ENCODE peak calls at places on chromosomes 1 and 21, in five cellular contexts. C is GM20000; Y is bronchial epithelial cell; G is CD4-positive, alpha-beta T cell; H is fibroblast of pulmonary artery. M is an unnamed sample.

GRCh38 chr1:13813398-13814012 is 113.5 kb downstream of the PRDM2 start:
- DNase-seq in C (peak; percentile 73), Y (no peak), H (peak; percentile 32), G (peak; percentile 53), M (no peak)

GRCh38 chr1:60895167-60896124 is 186.9 kb upstream of the NFIA start:
- DNase-seq in C (no peak), Y (no peak), H (peak; percentile 71), G (no peak), M (no peak)

GRCh38 chr1:30977105-30977504 is 68.5 kb upstream of the SDC3 start:
- DNase-seq in G (no peak), C (no peak), Y (peak; percentile 12), H (peak; percentile 22), M (no peak)

GRCh38 chr1:89878256-89878655 is 57.4 kb downstream of the LRRC8D start:
- DNase-seq in H (no peak), Y (no peak), C (no peak), G (no peak), M (no peak)

GRCh38 chr1:42927920-42928505 is 30.7 kb downstream of the SLC2A1 start:
- DNase-seq in C (no peak), G (no peak), Y (no peak), H (no peak), M (no peak)

GRCh38 chr1:225653463-225654276 is 747 bp upstream of the ENAH start:
- DNase-seq in H (peak; percentile 80), C (peak; percentile 30), G (no peak), Y (peak; percentile 58), M (peak; percentile 84)

GRCh38 chr21:40049959-40050290 is 182.7 kb downstream of the PCP4 start:
- DNase-seq in H (no peak), Y (no peak), C (no peak), G (no peak), M (no peak)

GRCh38 chr21:38831526-38832467 is 26.1 kb downstream of the ETS2 start:
- DNase-seq in Y (peak; percentile 100), H (peak; percentile 100), C (peak; percentile 66), G (no peak), M (peak; percentile 99)

GRCh38 chr1:66350001-66350547 is 183.9 kb upstream of the SGIP1 start:
- DNase-seq in Y (no peak), C (no peak), H (peak; percentile 52), G (peak; percentile 37), M (no peak)

GRCh38 chr1:247268390-247269045 is 12.6 kb downstream of the VN1R5 start:
- DNase-seq in H (peak; percentile 25), C (no peak), Y (no peak), G (no peak), M (no peak)

GRCh38 chr1:44423706-44424546 is 18.9 kb downstream of the RNF220 start:
- DNase-seq in G (no peak), C (peak; percentile 13), H (peak; percentile 86), Y (peak; percentile 89), M (peak; percentile 98)

GRCh38 chr1:3015269-3015635 is 6.0 kb upstream of the ACTRT2 start:
- DNase-seq in C (no peak), H (no peak), Y (no peak), G (no peak), M (no peak)

GRCh38 chr1:185015598-185015997 is 29.8 kb upstream of the RNF2 start:
- DNase-seq in C (no peak), Y (no peak), H (no peak), G (no peak), M (no peak)

GRCh38 chr21:38314534-38314933 is 57.7 kb downstream of the KCNJ15 start:
- DNase-seq in C (no peak), H (no peak), G (no peak), Y (no peak), M (no peak)

GRCh38 chr1:108027389-108027788 is 62.4 kb upstream of the VAV3 start:
- DNase-seq in H (no peak), G (no peak), C (no peak), Y (no peak), M (no peak)

GRCh38 chr1:67339623-67340343 is 32.1 kb downstream of the IL12RB2 start:
- DNase-seq in H (peak; percentile 56), G (no peak), Y (peak; percentile 92), C (no peak), M (peak; percentile 65)

GRCh38 chr1:23756676-23757075 is 13.4 kb downstream of the ELOA start:
- DNase-seq in G (no peak), H (peak; percentile 23), C (no peak), Y (no peak), M (peak; percentile 45)

GRCh38 chr1:181423301-181423918 is 59.9 kb upstream of the CACNA1E start:
- DNase-seq in C (peak; percentile 65), H (peak; percentile 47), Y (peak; percentile 77), G (peak; percentile 33), M (peak; percentile 79)

GRCh38 chr1:36703526-36704208 is 221.0 kb upstream of the CSF3R start:
- DNase-seq in H (peak; percentile 65), C (peak; percentile 81), Y (peak; percentile 30), G (peak; percentile 35), M (peak; percentile 69)

GRCh38 chr1:170067253-170067819 is 7.2 kb downstream of the KIFAP3 start:
- DNase-seq in H (peak; percentile 53), G (no peak), C (peak; percentile 1), Y (no peak), M (no peak)

GRCh38 chr1:116777831-116778830 is 23.9 kb downstream of the CD2 start:
- DNase-seq in H (peak; percentile 67), G (no peak), C (no peak), Y (peak; percentile 48), M (peak; percentile 43)

GRCh38 chr1:155220566-155220965 is 12.1 kb downstream of the MTX1 start:
- DNase-seq in C (no peak), Y (no peak), H (no peak), G (no peak), M (no peak)

GRCh38 chr21:34844033-34844923 is 175.5 kb downstream of the CLIC6 start:
- DNase-seq in H (peak; percentile 41), G (no peak), Y (peak; percentile 72), C (peak; percentile 64), M (peak; percentile 76)

GRCh38 chr1:117641536-117641935 is 35.7 kb downstream of the TENT5C start:
- DNase-seq in G (no peak), C (no peak), H (no peak), Y (no peak), M (no peak)

GRCh38 chr1:818611-819291 is 105.0 kb upstream of the SAMD11 start:
- DNase-seq in G (no peak), C (no peak), H (no peak), Y (no peak), M (no peak)

GRCh38 chr1:1290238-1290731 is 10.0 kb downstream of the SCNN1D start:
- DNase-seq in G (peak; percentile 62), H (peak; percentile 38), Y (no peak), C (peak; percentile 83), M (peak; percentile 59)

GRCh38 chr1:235411489-235412486 is 44.6 kb downstream of the TBCE start:
- DNase-seq in Y (no peak), G (no peak), H (no peak), C (no peak), M (peak; percentile 52)

GRCh38 chr21:34793471-34793870 is 124.7 kb downstream of the CLIC6 start:
- DNase-seq in Y (no peak), H (no peak), G (no peak), C (no peak), M (no peak)

GRCh38 chr1:203325004-203325417 is 19.7 kb downstream of the BTG2 start:
- DNase-seq in Y (no peak), H (no peak), C (peak; percentile 83), G (peak; percentile 54), M (no peak)

GRCh38 chr1:34478460-34479076 is 276.3 kb upstream of the GJB5 start:
- DNase-seq in H (no peak), Y (no peak), G (no peak), C (no peak), M (no peak)

GRCh38 chr1:239909894-239910293 is 181.8 kb upstream of the FMN2 start:
- DNase-seq in Y (peak; percentile 39), H (peak; percentile 4), G (no peak), C (no peak), M (peak; percentile 97)

DNA sequence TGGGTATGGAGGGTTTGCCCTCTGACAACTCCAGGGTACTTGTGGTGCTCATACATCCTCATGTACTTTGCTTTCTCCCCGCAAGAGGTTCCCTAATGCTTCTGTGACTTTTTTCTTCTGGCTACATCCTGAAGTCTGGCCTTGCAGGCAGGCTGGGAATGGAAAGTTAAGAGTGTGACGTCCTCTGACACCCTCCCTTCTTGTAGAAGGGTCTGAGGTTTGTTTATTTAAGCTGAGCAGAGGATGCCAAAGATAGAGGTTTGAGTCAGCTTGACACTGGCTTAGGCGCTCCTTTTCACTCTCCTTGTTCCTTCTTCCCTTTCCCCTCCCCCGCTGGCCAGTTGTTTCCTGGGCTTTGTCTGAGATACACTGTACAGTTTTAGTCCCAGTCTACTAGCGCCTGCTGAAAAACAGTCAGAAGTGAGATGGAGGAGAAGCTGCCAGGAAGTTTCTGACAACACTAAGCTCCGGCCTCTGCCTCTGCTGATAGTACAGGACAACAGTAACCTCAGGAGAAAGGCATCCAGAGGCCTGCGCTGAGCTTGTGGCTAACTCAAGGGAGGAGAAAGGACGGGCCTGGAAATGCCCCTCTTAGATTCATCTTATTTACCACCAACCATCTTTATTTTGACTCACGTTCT is at the start of gene MACF1:
- DNase-seq in Y (peak; percentile 74), H (peak; percentile 99), C (no peak), G (no peak), M (peak; percentile 76)
- TF ChIP-seq CTCF in Y (no peak), H (peak; percentile 72), C (no peak), G (no peak), M (peak; percentile 13)

DNA sequence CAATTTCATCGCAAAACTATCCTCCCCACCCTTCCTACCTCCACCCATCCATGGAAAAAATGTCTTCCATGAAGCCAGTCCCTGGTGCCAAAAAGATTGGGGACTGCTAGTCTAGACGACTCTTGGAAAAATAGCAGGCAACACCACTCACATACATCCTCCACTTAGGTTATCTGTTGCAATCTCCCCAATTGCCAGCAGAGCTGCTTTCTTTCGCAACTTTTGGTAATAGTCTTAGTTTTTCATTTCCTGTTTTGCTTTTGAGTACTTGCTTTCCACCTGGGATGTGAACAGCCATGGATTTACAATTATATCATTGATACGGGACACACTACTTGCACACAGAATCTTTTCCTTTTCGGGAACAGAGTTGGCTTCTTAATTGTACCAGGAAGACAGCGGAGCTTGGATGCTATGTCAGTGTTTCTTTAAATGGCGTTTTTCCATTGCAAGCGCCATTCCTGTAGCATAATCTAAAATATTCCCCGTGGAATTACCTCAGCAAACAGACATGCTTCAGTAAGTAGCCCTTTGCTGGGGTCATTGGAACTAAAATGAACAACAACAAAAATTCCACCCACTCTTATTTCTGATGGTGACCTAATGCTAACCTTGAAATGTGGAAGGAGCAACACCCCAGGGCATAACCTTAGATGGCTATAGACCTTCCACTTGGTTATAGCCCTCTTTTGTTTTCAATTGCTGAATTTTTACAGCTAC is 183.3 kb upstream of the ADGRL2 start:
- DNase-seq in H (peak; percentile 33), G (no peak), Y (peak; percentile 38), C (no peak), M (peak; percentile 30)
- TF ChIP-seq CTCF in H (no peak), G (no peak), Y (peak; percentile 24), C (no peak), M (no peak)

GRCh38 chr1:12052997-12053686 is 10.0 kb upstream of the TNFRSF8 start:
- DNase-seq in C (no peak), Y (no peak), G (no peak), H (no peak), M (no peak)
- TF ChIP-seq CTCF in C (no peak), Y (no peak), G (no peak), H (no peak), M (no peak)

DNA sequence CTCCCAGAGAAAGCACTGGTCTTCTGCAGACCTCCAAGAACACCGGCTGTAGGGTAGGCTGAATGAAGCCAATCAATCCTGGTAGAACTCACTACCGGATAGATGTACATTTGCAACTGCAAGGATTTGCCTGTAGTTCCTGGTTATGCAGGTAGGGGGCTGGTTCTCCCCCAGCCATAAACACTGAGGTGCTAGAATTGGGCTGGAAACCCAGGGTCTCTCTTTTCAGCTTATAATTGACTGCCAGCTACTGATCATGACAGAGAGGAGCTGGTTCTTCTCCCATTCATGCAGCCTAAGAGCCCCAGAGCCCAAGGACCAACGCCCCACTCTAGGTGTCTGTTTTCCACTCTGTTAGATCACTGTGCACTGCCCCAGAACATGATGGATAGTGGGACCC is 21.5 kb upstream of the MTARC2 start:
- DNase-seq in C (no peak), Y (no peak), G (no peak), H (no peak), M (no peak)
- TF ChIP-seq CTCF in C (no peak), Y (peak; percentile 24), G (no peak), H (peak; percentile 30), M (peak; percentile 49)

M was measured in MCF 10A.